ENCODE peak calls at places on chromosome 15, in six cellular contexts. One of them, this sample, is unnamed.

GRCh38 chr15:73442968-73443367 is at the start of gene REC114:
- DNase-seq in iris pigment epithelial cell: no peak
- DNase-seq in mesendoderm: no peak
- DNase-seq in fibroblast of pulmonary artery: no peak
- DNase-seq in stimulated activated naive CD8-positive, alpha-beta T cell treated with anti-CD3 and anti-CD28 coated beads, Interleukin-15, Interleukin-2, amounts not matched to agents 100 U/mL and 50 U/mL, for 24 hours: no peak
- DNase-seq in aorta: peak; percentile 65
- DNase-seq in this sample: no peak

GRCh38 chr15:77027111-77027696 is 32.3 kb downstream of the PSTPIP1 start:
- DNase-seq in iris pigment epithelial cell: no peak
- DNase-seq in aorta: peak; percentile 41
- DNase-seq in fibroblast of pulmonary artery: no peak
- DNase-seq in mesendoderm: no peak
- DNase-seq in stimulated activated naive CD8-positive, alpha-beta T cell treated with anti-CD3 and anti-CD28 coated beads, Interleukin-15, Interleukin-2, amounts not matched to agents 100 U/mL and 50 U/mL, for 24 hours: peak; percentile 2
- DNase-seq in this sample: peak; percentile 16

GRCh38 chr15:94523873-94524272 is 292.5 kb downstream of the MCTP2 start:
- DNase-seq in fibroblast of pulmonary artery: no peak
- DNase-seq in mesendoderm: no peak
- DNase-seq in iris pigment epithelial cell: no peak
- DNase-seq in aorta: no peak
- DNase-seq in stimulated activated naive CD8-positive, alpha-beta T cell treated with anti-CD3 and anti-CD28 coated beads, Interleukin-15, Interleukin-2, amounts not matched to agents 100 U/mL and 50 U/mL, for 24 hours: no peak
- DNase-seq in this sample: no peak

GRCh38 chr15:57510647-57511046 is 81.1 kb upstream of the MYZAP start:
- DNase-seq in aorta: no peak
- DNase-seq in iris pigment epithelial cell: peak; percentile 87
- DNase-seq in fibroblast of pulmonary artery: peak; percentile 96
- DNase-seq in mesendoderm: no peak
- DNase-seq in stimulated activated naive CD8-positive, alpha-beta T cell treated with anti-CD3 and anti-CD28 coated beads, Interleukin-15, Interleukin-2, amounts not matched to agents 100 U/mL and 50 U/mL, for 24 hours: no peak
- DNase-seq in this sample: peak; percentile 73

GRCh38 chr15:70269991-70270751 is 172.5 kb upstream of the TLE3 start:
- DNase-seq in iris pigment epithelial cell: peak; percentile 14
- DNase-seq in fibroblast of pulmonary artery: peak; percentile 88
- DNase-seq in stimulated activated naive CD8-positive, alpha-beta T cell treated with anti-CD3 and anti-CD28 coated beads, Interleukin-15, Interleukin-2, amounts not matched to agents 100 U/mL and 50 U/mL, for 24 hours: no peak
- DNase-seq in aorta: no peak
- DNase-seq in mesendoderm: no peak
- DNase-seq in this sample: peak; percentile 57

GRCh38 chr15:49155834-49156627 is 632 bp upstream of the COPS2 start:
- DNase-seq in stimulated activated naive CD8-positive, alpha-beta T cell treated with anti-CD3 and anti-CD28 coated beads, Interleukin-15, Interleukin-2, amounts not matched to agents 100 U/mL and 50 U/mL, for 24 hours: peak; percentile 19
- DNase-seq in aorta: peak; percentile 67
- DNase-seq in iris pigment epithelial cell: peak; percentile 58
- DNase-seq in fibroblast of pulmonary artery: peak; percentile 41
- DNase-seq in mesendoderm: peak; percentile 44
- DNase-seq in this sample: no peak

GRCh38 chr15:87752250-87752951 is 504.1 kb downstream of the NTRK3 start:
- DNase-seq in aorta: no peak
- DNase-seq in stimulated activated naive CD8-positive, alpha-beta T cell treated with anti-CD3 and anti-CD28 coated beads, Interleukin-15, Interleukin-2, amounts not matched to agents 100 U/mL and 50 U/mL, for 24 hours: no peak
- DNase-seq in fibroblast of pulmonary artery: peak; percentile 92
- DNase-seq in iris pigment epithelial cell: peak; percentile 88
- DNase-seq in mesendoderm: no peak
- DNase-seq in this sample: no peak

GRCh38 chr15:94793641-94794040 is 562.3 kb downstream of the MCTP2 start:
- DNase-seq in mesendoderm: peak; percentile 3
- DNase-seq in iris pigment epithelial cell: peak; percentile 34
- DNase-seq in fibroblast of pulmonary artery: no peak
- DNase-seq in aorta: no peak
- DNase-seq in stimulated activated naive CD8-positive, alpha-beta T cell treated with anti-CD3 and anti-CD28 coated beads, Interleukin-15, Interleukin-2, amounts not matched to agents 100 U/mL and 50 U/mL, for 24 hours: no peak
- DNase-seq in this sample: no peak

GRCh38 chr15:100105101-100105500 is 236.7 kb downstream of the ADAMTS17 start:
- DNase-seq in fibroblast of pulmonary artery: no peak
- DNase-seq in iris pigment epithelial cell: no peak
- DNase-seq in stimulated activated naive CD8-positive, alpha-beta T cell treated with anti-CD3 and anti-CD28 coated beads, Interleukin-15, Interleukin-2, amounts not matched to agents 100 U/mL and 50 U/mL, for 24 hours: no peak
- DNase-seq in aorta: peak; percentile 46
- DNase-seq in mesendoderm: no peak
- DNase-seq in this sample: no peak

GRCh38 chr15:92228830-92229229 is 164.9 kb upstream of the ST8SIA2 start:
- DNase-seq in aorta: no peak
- DNase-seq in fibroblast of pulmonary artery: no peak
- DNase-seq in iris pigment epithelial cell: no peak
- DNase-seq in stimulated activated naive CD8-positive, alpha-beta T cell treated with anti-CD3 and anti-CD28 coated beads, Interleukin-15, Interleukin-2, amounts not matched to agents 100 U/mL and 50 U/mL, for 24 hours: no peak
- DNase-seq in mesendoderm: no peak
- DNase-seq in this sample: no peak

GRCh38 chr15:95556866-95557225 is 773.7 kb upstream of the NR2F2 start:
- DNase-seq in aorta: no peak
- DNase-seq in stimulated activated naive CD8-positive, alpha-beta T cell treated with anti-CD3 and anti-CD28 coated beads, Interleukin-15, Interleukin-2, amounts not matched to agents 100 U/mL and 50 U/mL, for 24 hours: no peak
- DNase-seq in mesendoderm: peak; percentile 17
- DNase-seq in iris pigment epithelial cell: peak; percentile 91
- DNase-seq in fibroblast of pulmonary artery: peak; percentile 52
- DNase-seq in this sample: no peak

GRCh38 chr15:79071901-79072300 is 18.7 kb downstream of the RASGRF1 start:
- DNase-seq in aorta: peak; percentile 40
- DNase-seq in fibroblast of pulmonary artery: no peak
- DNase-seq in stimulated activated naive CD8-positive, alpha-beta T cell treated with anti-CD3 and anti-CD28 coated beads, Interleukin-15, Interleukin-2, amounts not matched to agents 100 U/mL and 50 U/mL, for 24 hours: no peak
- DNase-seq in mesendoderm: no peak
- DNase-seq in iris pigment epithelial cell: peak; percentile 3
- DNase-seq in this sample: peak; percentile 57

GRCh38 chr15:64610257-64610919 is 150.0 kb downstream of the ZNF609 start:
- DNase-seq in aorta: no peak
- DNase-seq in stimulated activated naive CD8-positive, alpha-beta T cell treated with anti-CD3 and anti-CD28 coated beads, Interleukin-15, Interleukin-2, amounts not matched to agents 100 U/mL and 50 U/mL, for 24 hours: no peak
- DNase-seq in mesendoderm: no peak
- DNase-seq in iris pigment epithelial cell: no peak
- DNase-seq in fibroblast of pulmonary artery: no peak
- DNase-seq in this sample: no peak

GRCh38 chr15:74955796-74956647 is 550 bp downstream of the RPP25 start:
- DNase-seq in mesendoderm: peak; percentile 75
- DNase-seq in fibroblast of pulmonary artery: peak; percentile 82
- DNase-seq in iris pigment epithelial cell: peak; percentile 63
- DNase-seq in aorta: peak; percentile 92
- DNase-seq in stimulated activated naive CD8-positive, alpha-beta T cell treated with anti-CD3 and anti-CD28 coated beads, Interleukin-15, Interleukin-2, amounts not matched to agents 100 U/mL and 50 U/mL, for 24 hours: peak; percentile 80
- DNase-seq in this sample: peak; percentile 88

GRCh38 chr15:34436956-34437442 is 609 bp downstream of the GOLGA8A start:
- DNase-seq in stimulated activated naive CD8-positive, alpha-beta T cell treated with anti-CD3 and anti-CD28 coated beads, Interleukin-15, Interleukin-2, amounts not matched to agents 100 U/mL and 50 U/mL, for 24 hours: peak; percentile 69
- DNase-seq in aorta: peak; percentile 77
- DNase-seq in iris pigment epithelial cell: peak; percentile 26
- DNase-seq in mesendoderm: peak; percentile 51
- DNase-seq in fibroblast of pulmonary artery: peak; percentile 46
- DNase-seq in this sample: peak; percentile 67

GRCh38 chr15:62362608-62363007 is 197.5 kb upstream of the C2CD4B start:
- DNase-seq in stimulated activated naive CD8-positive, alpha-beta T cell treated with anti-CD3 and anti-CD28 coated beads, Interleukin-15, Interleukin-2, amounts not matched to agents 100 U/mL and 50 U/mL, for 24 hours: no peak
- DNase-seq in aorta: no peak
- DNase-seq in fibroblast of pulmonary artery: peak; percentile 72
- DNase-seq in iris pigment epithelial cell: peak; percentile 12
- DNase-seq in mesendoderm: no peak
- DNase-seq in this sample: no peak

GRCh38 chr15:43939070-43939469 is 112.3 kb downstream of the WDR76 start:
- DNase-seq in aorta: no peak
- DNase-seq in iris pigment epithelial cell: peak; percentile 23
- DNase-seq in mesendoderm: no peak
- DNase-seq in fibroblast of pulmonary artery: peak; percentile 53
- DNase-seq in stimulated activated naive CD8-positive, alpha-beta T cell treated with anti-CD3 and anti-CD28 coated beads, Interleukin-15, Interleukin-2, amounts not matched to agents 100 U/mL and 50 U/mL, for 24 hours: peak; percentile 53
- DNase-seq in this sample: no peak

GRCh38 chr15:80090879-80091503 is 31.5 kb downstream of the ZFAND6 start:
- DNase-seq in stimulated activated naive CD8-positive, alpha-beta T cell treated with anti-CD3 and anti-CD28 coated beads, Interleukin-15, Interleukin-2, amounts not matched to agents 100 U/mL and 50 U/mL, for 24 hours: no peak
- DNase-seq in iris pigment epithelial cell: peak; percentile 28
- DNase-seq in fibroblast of pulmonary artery: no peak
- DNase-seq in aorta: no peak
- DNase-seq in mesendoderm: no peak
- DNase-seq in this sample: no peak

GRCh38 chr15:59222106-59222505 is 15.5 kb downstream of the LDHAL6B start:
- DNase-seq in fibroblast of pulmonary artery: peak; percentile 90
- DNase-seq in iris pigment epithelial cell: peak; percentile 94
- DNase-seq in aorta: no peak
- DNase-seq in stimulated activated naive CD8-positive, alpha-beta T cell treated with anti-CD3 and anti-CD28 coated beads, Interleukin-15, Interleukin-2, amounts not matched to agents 100 U/mL and 50 U/mL, for 24 hours: no peak
- DNase-seq in mesendoderm: no peak
- DNase-seq in this sample: no peak

GRCh38 chr15:69713726-69714559 is 261.3 kb downstream of the RPLP1 start:
- DNase-seq in stimulated activated naive CD8-positive, alpha-beta T cell treated with anti-CD3 and anti-CD28 coated beads, Interleukin-15, Interleukin-2, amounts not matched to agents 100 U/mL and 50 U/mL, for 24 hours: peak; percentile 72
- DNase-seq in aorta: no peak
- DNase-seq in iris pigment epithelial cell: no peak
- DNase-seq in mesendoderm: no peak
- DNase-seq in fibroblast of pulmonary artery: no peak
- DNase-seq in this sample: no peak

GRCh38 chr15:36622247-36622795 is 42.9 kb downstream of the CDIN1 start:
- DNase-seq in stimulated activated naive CD8-positive, alpha-beta T cell treated with anti-CD3 and anti-CD28 coated beads, Interleukin-15, Interleukin-2, amounts not matched to agents 100 U/mL and 50 U/mL, for 24 hours: no peak
- DNase-seq in aorta: no peak
- DNase-seq in iris pigment epithelial cell: no peak
- DNase-seq in mesendoderm: no peak
- DNase-seq in fibroblast of pulmonary artery: no peak
- DNase-seq in this sample: no peak

GRCh38 chr15:76812381-76812780 is 92.8 kb downstream of the SCAPER start:
- DNase-seq in aorta: no peak
- DNase-seq in stimulated activated naive CD8-positive, alpha-beta T cell treated with anti-CD3 and anti-CD28 coated beads, Interleukin-15, Interleukin-2, amounts not matched to agents 100 U/mL and 50 U/mL, for 24 hours: no peak
- DNase-seq in iris pigment epithelial cell: no peak
- DNase-seq in fibroblast of pulmonary artery: no peak
- DNase-seq in mesendoderm: no peak
- DNase-seq in this sample: no peak

GRCh38 chr15:89822951-89823701 is 8.5 kb upstream of the ANPEP start:
- DNase-seq in iris pigment epithelial cell: no peak
- DNase-seq in fibroblast of pulmonary artery: peak; percentile 40
- DNase-seq in aorta: no peak
- DNase-seq in mesendoderm: no peak
- DNase-seq in stimulated activated naive CD8-positive, alpha-beta T cell treated with anti-CD3 and anti-CD28 coated beads, Interleukin-15, Interleukin-2, amounts not matched to agents 100 U/mL and 50 U/mL, for 24 hours: no peak
- DNase-seq in this sample: no peak

GRCh38 chr15:80168421-80168820 is 15.6 kb downstream of the FAH start:
- DNase-seq in iris pigment epithelial cell: no peak
- DNase-seq in mesendoderm: no peak
- DNase-seq in aorta: no peak
- DNase-seq in stimulated activated naive CD8-positive, alpha-beta T cell treated with anti-CD3 and anti-CD28 coated beads, Interleukin-15, Interleukin-2, amounts not matched to agents 100 U/mL and 50 U/mL, for 24 hours: no peak
- DNase-seq in fibroblast of pulmonary artery: no peak
- DNase-seq in this sample: no peak

This sample was measured in left ventricle myocardium superior.